ENCODE peak calls at places on chromosome 5, in four cellular contexts. X, L, J and B are unnamed samples.

GRCh38 chr5:14101922-14102321 is 41.2 kb upstream of the TRIO start:
- DNase-seq in X (no peak), L (no peak), J (no peak), B (no peak)

GRCh38 chr5:15286659-15287058 is 213.3 kb upstream of the FBXL7 start:
- DNase-seq in X (no peak), L (no peak), J (no peak), B (no peak)

GRCh38 chr5:142883025-142883424 is 112.8 kb downstream of the ARHGAP26 start:
- DNase-seq in X (no peak), L (no peak), J (no peak), B (no peak)

GRCh38 chr5:2737273-2738155 is 14.0 kb downstream of the IRX2 start:
- DNase-seq in X (no peak), L (no peak), J (no peak), B (no peak)

GRCh38 chr5:98432378-98432777 is 341.1 kb upstream of the RGMB start:
- DNase-seq in X (no peak), L (no peak), J (no peak), B (no peak)

GRCh38 chr5:54251981-54252380 is 58.4 kb downstream of the ARL15 start:
- DNase-seq in X (no peak), L (no peak), J (no peak), B (no peak)

GRCh38 chr5:96079075-96079474 is 117.4 kb upstream of the ELL2 start:
- DNase-seq in X (peak), L (no peak), J (no peak), B (no peak)

GRCh38 chr5:168227973-168228615 is 63.4 kb upstream of the WWC1 start:
- DNase-seq in X (no peak), L (no peak), J (peak), B (no peak)

GRCh38 chr5:137796279-137796678 is 42.1 kb upstream of the HNRNPA0 start:
- DNase-seq in X (no peak), L (no peak), J (no peak), B (no peak)

GRCh38 chr5:170769236-170769635 is 14.3 kb upstream of the GABRP start:
- DNase-seq in X (no peak), L (no peak), J (no peak), B (no peak)

GRCh38 chr5:5340206-5340729 is 82.2 kb upstream of the ICE1 start:
- DNase-seq in X (peak), L (no peak), J (no peak), B (no peak)

GRCh38 chr5:56139978-56140562 is 93.1 kb downstream of the ANKRD55 start:
- DNase-seq in X (no peak), L (no peak), J (no peak), B (no peak)